ENCODE peak calls at places on chromosomes 11 and 22, in seven cellular contexts. P is transverse colon, Y is GM23338, E is stomach, J is sigmoid colon, L is suprapubic skin, G is Panc1. U is an unnamed sample.

GRCh38 chr11:93686812-93687211 is 25.3 kb downstream of the CEP295 start:
- DNase-seq in P (no peak), Y (no peak), E (no peak), J (no peak), L (no peak), G (no peak), U (no peak)

GRCh38 chr11:47464479-47464878 is 15.5 kb upstream of the RAPSN start:
- DNase-seq in P (no peak), Y (peak; percentile 59), E (no peak), J (peak; percentile 8), L (no peak), G (no peak), U (no peak)

GRCh38 chr11:123238297-123238696 is 43.2 kb upstream of the CLMP start:
- DNase-seq in P (no peak), Y (no peak), E (no peak), J (peak; percentile 81), L (peak; percentile 86), G (no peak), U (no peak)

GRCh38 chr11:35826949-35827348 is 116.9 kb upstream of the LDLRAD3 start:
- DNase-seq in P (no peak), Y (no peak), E (no peak), J (no peak), L (no peak), G (no peak), U (no peak)

GRCh38 chr22:44260216-44261035 is 52.3 kb downstream of the SHISAL1 start:
- DNase-seq in P (no peak), Y (no peak), E (no peak), J (peak; percentile 52), L (peak; percentile 58), G (no peak), U (no peak)

GRCh38 chr11:86940122-86940777 is 14.9 kb downstream of the FZD4 start:
- DNase-seq in P (peak; percentile 26), Y (peak; percentile 40), E (peak; percentile 57), J (peak; percentile 85), L (no peak), G (no peak), U (no peak)

GRCh38 chr11:112247198-112247597 is 13.5 kb downstream of the PLET1 start:
- DNase-seq in P (no peak), Y (no peak), E (no peak), J (no peak), L (no peak), G (no peak), U (no peak)

GRCh38 chr22:16970446-16970845 is 37.6 kb downstream of the GAB4 start:
- DNase-seq in P (no peak), Y (no peak), E (no peak), J (no peak), L (no peak), G (no peak), U (no peak)

GRCh38 chr11:87820026-87820425 is 355.2 kb downstream of the RAB38 start:
- DNase-seq in P (no peak), Y (no peak), E (no peak), J (no peak), L (no peak), G (no peak), U (no peak)

GRCh38 chr11:46338636-46338987 is 8.7 kb upstream of the DGKZ start:
- DNase-seq in P (no peak), Y (peak; percentile 77), E (no peak), J (no peak), L (no peak), G (no peak), U (no peak)

GRCh38 chr11:64654958-64655541 is 64.0 kb downstream of the SLC22A12 start:
- DNase-seq in P (no peak), Y (no peak), E (no peak), J (no peak), L (no peak), G (no peak), U (no peak)

GRCh38 chr22:48084041-48084748 is 1321.7 kb downstream of the TBC1D22A start:
- DNase-seq in P (no peak), Y (no peak), E (no peak), J (peak; percentile 29), L (no peak), G (no peak), U (no peak)

GRCh38 chr22:36373258-36373579 is 14.5 kb downstream of the MYH9 start:
- DNase-seq in P (no peak), Y (peak; percentile 68), E (no peak), J (no peak), L (no peak), G (no peak), U (no peak)
- TF ChIP-seq POLR2AphosphoS5 in P (no peak), Y (no peak), E (no peak), J (no peak), L (no peak), G (no peak), U (no peak)

DNA sequence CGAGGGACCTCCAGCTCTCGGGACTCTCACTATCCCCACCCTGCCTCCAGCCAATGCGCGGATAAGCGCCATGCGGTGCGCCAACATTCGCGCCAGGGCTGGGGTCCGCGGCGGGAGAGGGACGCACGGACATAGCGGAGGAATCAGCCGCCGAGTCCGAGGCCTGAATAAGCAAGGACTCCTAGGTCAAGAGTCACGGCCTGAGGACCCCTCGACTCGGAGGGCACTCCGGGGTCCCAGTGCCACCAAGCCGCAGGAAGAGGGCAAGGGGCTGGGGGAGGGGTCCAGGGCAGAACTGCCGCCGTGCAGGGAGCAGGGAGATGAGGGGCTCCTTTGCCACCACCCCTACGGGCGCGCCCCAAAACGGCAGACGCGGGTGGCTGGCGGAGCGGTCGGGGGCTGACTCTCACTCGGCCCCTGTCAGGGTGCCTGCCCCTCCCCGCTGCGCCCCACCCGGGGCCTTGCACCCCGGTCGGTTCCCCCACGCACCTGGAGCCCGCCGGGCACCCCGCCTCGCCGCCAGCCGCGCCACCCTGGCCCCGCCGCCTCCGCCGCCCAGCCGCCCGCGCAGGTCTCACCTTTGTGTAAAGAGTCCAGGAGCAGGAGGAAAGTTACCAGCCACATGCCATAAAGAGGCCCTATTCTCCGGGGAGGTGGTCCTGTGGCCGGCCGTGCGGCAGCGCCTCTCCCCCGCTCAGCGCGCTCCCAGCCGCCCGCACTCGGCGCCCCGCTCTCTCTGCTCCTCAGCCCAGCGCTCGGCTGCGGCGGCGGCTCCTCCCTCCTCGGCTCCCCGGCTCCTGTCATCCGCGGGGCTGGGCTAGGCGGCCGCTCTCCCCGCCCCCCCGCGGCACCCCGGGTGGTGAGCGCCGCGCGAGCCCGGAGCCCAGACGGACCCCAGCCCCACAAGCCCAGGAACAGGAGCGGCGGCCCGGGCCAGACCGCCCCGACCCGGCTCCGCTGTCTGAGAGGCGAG is at the start of gene DSCAML1:
- DNase-seq in P (no peak), Y (peak; percentile 70), E (no peak), J (no peak), L (no peak), G (no peak), U (no peak)
- TF ChIP-seq POLR2AphosphoS5 in P (no peak), Y (no peak), E (no peak), J (no peak), L (no peak), G (no peak), U (no peak)

DNA sequence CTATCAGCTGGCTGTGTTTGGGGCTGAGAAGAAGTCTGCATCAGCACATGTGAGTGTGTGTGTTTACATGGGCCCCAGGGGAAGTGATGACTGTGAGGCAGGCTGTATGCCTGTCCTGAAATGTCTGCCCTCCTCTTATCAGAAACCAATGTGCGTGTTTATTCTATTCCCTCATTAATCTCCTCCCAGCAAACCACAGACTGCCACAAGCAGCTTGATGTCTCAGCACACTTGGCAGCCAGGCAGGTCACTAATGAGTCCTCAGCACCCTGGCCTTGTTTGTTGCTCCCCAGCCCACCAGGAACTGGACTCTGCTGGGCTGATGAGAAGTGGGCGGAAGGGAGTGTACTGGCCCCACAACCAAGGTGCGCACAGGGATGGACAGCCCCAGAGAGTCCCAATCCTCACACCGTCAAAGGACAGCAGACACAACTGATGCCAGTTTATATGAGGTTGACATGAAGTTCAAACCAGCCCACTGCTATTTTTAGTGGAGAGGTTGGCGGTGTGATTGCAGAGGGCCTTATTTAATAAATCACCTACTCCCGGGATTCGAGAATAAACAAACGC is 225.8 kb downstream of the ETS1 start:
- DNase-seq in P (no peak), Y (no peak), E (peak; percentile 51), J (no peak), L (no peak), G (no peak), U (no peak)
- TF ChIP-seq POLR2AphosphoS5 in P (no peak), Y (no peak), E (no peak), J (peak; percentile 18), L (no peak), G (no peak), U (no peak)

DNA sequence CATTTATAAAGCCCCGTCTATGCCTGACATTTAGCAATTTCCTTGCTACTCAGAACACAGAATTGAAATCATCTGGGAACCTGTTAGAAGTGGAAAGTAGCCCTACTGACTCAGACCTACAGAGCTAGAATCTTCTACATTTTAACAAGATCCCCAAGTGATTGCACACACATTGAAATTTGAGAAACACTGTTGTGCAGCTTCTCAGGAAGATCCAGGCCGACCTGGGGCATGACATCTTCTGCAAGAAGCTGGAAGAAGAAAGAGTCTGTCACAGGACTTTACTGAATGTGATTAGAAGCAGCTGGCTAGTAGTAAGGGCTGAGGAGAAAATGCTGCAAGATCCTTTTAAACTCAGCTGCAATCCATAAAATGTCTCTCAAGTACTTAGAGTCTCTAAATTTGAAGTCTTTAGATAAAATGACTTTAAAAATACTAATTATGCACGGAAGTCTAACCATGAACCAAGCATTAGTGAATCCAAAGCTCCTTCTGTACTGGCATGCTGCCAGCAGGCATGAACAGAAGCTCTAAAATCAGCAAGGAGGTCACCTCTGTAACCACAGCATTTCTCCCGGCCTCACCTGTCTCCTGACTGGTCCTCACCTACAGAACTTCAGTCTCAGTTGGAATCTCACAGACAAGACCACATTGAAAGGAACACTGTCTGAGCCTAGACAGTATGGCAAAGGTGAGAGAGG is 85.1 kb downstream of the SERGEF start:
- DNase-seq in P (no peak), Y (no peak), E (no peak), J (no peak), L (no peak), G (no peak), U (no peak)
- TF ChIP-seq POLR2AphosphoS5 in P (no peak), Y (no peak), E (no peak), J (peak; percentile 17), L (no peak), G (no peak), U (no peak)

GRCh38 chr22:37303821-37304274 is 21.5 kb downstream of the CYTH4 start:
- DNase-seq in P (no peak), Y (no peak), E (no peak), J (no peak), L (no peak), G (peak; percentile 75), U (no peak)
- TF ChIP-seq POLR2AphosphoS5 in P (no peak), Y (no peak), E (no peak), J (no peak), L (no peak), G (no peak), U (no peak)

GRCh38 chr22:21022507-21022906 is 7.5 kb downstream of the P2RX6 start:
- DNase-seq in P (no peak), Y (no peak), E (no peak), J (no peak), L (no peak), G (no peak), U (no peak)

GRCh38 chr22:21016644-21017420 is 1.9 kb downstream of the P2RX6 start:
- DNase-seq in P (no peak), Y (no peak), E (no peak), J (no peak), L (no peak), G (no peak), U (no peak)

GRCh38 chr22:21022955-21023614 is 8.1 kb downstream of the P2RX6 start:
- DNase-seq in P (no peak), Y (no peak), E (no peak), J (no peak), L (no peak), G (no peak), U (no peak)

GRCh38 chr22:21018314-21018713 is 3.3 kb downstream of the P2RX6 start:
- DNase-seq in P (no peak), Y (no peak), E (no peak), J (no peak), L (no peak), G (no peak), U (no peak)

GRCh38 chr22:21020802-21021429 is 6.0 kb downstream of the P2RX6 start:
- DNase-seq in P (no peak), Y (peak; percentile 85), E (no peak), J (no peak), L (no peak), G (no peak), U (no peak)
- TF ChIP-seq POLR2AphosphoS5 in P (no peak), Y (no peak), E (no peak), J (no peak), L (no peak), G (no peak), U (no peak)

U was measured in GM12891.